ENCODE peak calls at places on chromosomes 5 and 9, in seven cellular contexts. V is A549; G is naive thymus-derived CD8-positive, alpha-beta T cell; Q is NCI-H1694 treated with DMSO at 0.1 percent for 48 hours; J is myocyte; K is mesendoderm; N is EH. M is an unnamed sample.

GRCh38 chr9:103287361-103287760 is 292.2 kb downstream of the CYLC2 start:
- DNase-seq in Q (no peak), N (no peak), J (no peak), G (no peak), K (no peak), V (no peak), M (no peak)

GRCh38 chr5:154461531-154461930 is 15.7 kb downstream of the SAP30L start:
- DNase-seq in G (no peak), K (peak; percentile 85), N (no peak), Q (no peak), V (no peak), J (no peak), M (peak; percentile 20)

GRCh38 chr9:14993061-14993800 is 83.0 kb upstream of the FREM1 start:
- DNase-seq in V (peak; percentile 33), K (peak; percentile 96), Q (peak; percentile 87), J (peak; percentile 1), N (peak; percentile 83), G (peak; percentile 24), M (peak; percentile 80)

GRCh38 chr9:128282500-128282899 is 6.4 kb downstream of the SWI5 start:
- DNase-seq in N (peak; percentile 79), V (no peak), K (no peak), J (no peak), Q (no peak), G (no peak), M (no peak)

GRCh38 chr5:116498478-116498877 is 76.1 kb downstream of the SEMA6A start:
- DNase-seq in Q (no peak), N (no peak), V (no peak), G (no peak), K (no peak), J (no peak), M (no peak)

GRCh38 chr5:140882591-140882899 is 621 bp downstream of the PCDHA13 start:
- DNase-seq in K (peak; percentile 77), V (peak; percentile 38), N (no peak), G (no peak), J (peak; percentile 0), Q (no peak), M (no peak)

GRCh38 chr5:137486707-137487106 is 12.4 kb downstream of the SPOCK1 start:
- DNase-seq in K (no peak), V (no peak), J (peak; percentile 29), Q (no peak), G (no peak), N (peak; percentile 74), M (no peak)

GRCh38 chr5:130868186-130868821 is 296.8 kb downstream of the HINT1 start:
- DNase-seq in J (no peak), Q (no peak), V (no peak), K (peak; percentile 74), G (no peak), N (peak; percentile 41), M (no peak)

GRCh38 chr9:136808075-136808780 is 480 bp downstream of the RABL6 start:
- DNase-seq in N (peak; percentile 17), Q (no peak), V (no peak), K (no peak), G (peak; percentile 43), J (no peak), M (no peak)

GRCh38 chr9:13860019-13860418 is 453.9 kb downstream of the NFIB start:
- DNase-seq in K (no peak), Q (no peak), N (no peak), J (no peak), V (no peak), G (no peak), M (no peak)

GRCh38 chr5:167877319-167877718 is 414.1 kb upstream of the WWC1 start:
- DNase-seq in V (no peak), N (no peak), G (no peak), Q (no peak), K (no peak), J (no peak), M (no peak)

GRCh38 chr5:4048398-4048797 is 452.8 kb downstream of the IRX1 start:
- DNase-seq in Q (no peak), V (no peak), J (no peak), G (no peak), N (no peak), K (no peak), M (no peak)

GRCh38 chr9:132181796-132182521 is 20.1 kb downstream of the NTNG2 start:
- DNase-seq in J (peak; percentile 26), G (no peak), N (no peak), K (no peak), Q (peak; percentile 50), V (no peak), M (no peak)

GRCh38 chr5:57327934-57328333 is 154.1 kb downstream of the GPBP1 start:
- DNase-seq in K (peak; percentile 30), J (no peak), N (no peak), Q (no peak), G (no peak), V (no peak), M (no peak)

GRCh38 chr9:136557036-136557435 is 11.2 kb upstream of the NOTCH1 start:
- DNase-seq in V (no peak), G (no peak), Q (no peak), J (no peak), K (no peak), N (no peak), M (no peak)

GRCh38 chr5:57304931-57305330 is 131.1 kb downstream of the GPBP1 start:
- DNase-seq in G (no peak), N (no peak), Q (no peak), V (no peak), K (no peak), J (no peak), M (no peak)

GRCh38 chr9:86892576-86892975 is 54.7 kb downstream of the GAS1 start:
- DNase-seq in V (no peak), K (peak; percentile 69), G (no peak), Q (no peak), N (peak; percentile 48), J (peak; percentile 16), M (no peak)

GRCh38 chr5:72817076-72817476 is 615 bp downstream of the TNPO1 start:
- DNase-seq in N (peak; percentile 66), K (no peak), G (peak; percentile 12), V (peak; percentile 22), J (peak; percentile 89), Q (no peak), M (no peak)

GRCh38 chr9:33447404-33448158 is at the start of gene AQP3:
- DNase-seq in V (peak; percentile 80), Q (peak; percentile 75), K (peak; percentile 89), N (peak; percentile 46), G (peak; percentile 61), J (peak; percentile 84), M (peak; percentile 45)

GRCh38 chr5:130541617-130542221 is 623.3 kb downstream of the HINT1 start:
- DNase-seq in V (no peak), K (no peak), Q (no peak), J (peak; percentile 47), N (peak; percentile 60), G (no peak), M (no peak)

GRCh38 chr9:4769321-4770080 is 23.2 kb upstream of the RCL1 start:
- DNase-seq in Q (no peak), K (no peak), J (no peak), V (no peak), N (peak; percentile 39), G (no peak), M (no peak)

GRCh38 chr5:93055971-93056370 is 525.0 kb downstream of the NR2F1-AS1 start:
- DNase-seq in J (no peak), V (no peak), Q (no peak), G (no peak), N (no peak), K (no peak), M (no peak)

GRCh38 chr5:80920333-80920732 is 39.8 kb upstream of the RASGRF2 start:
- DNase-seq in J (no peak), N (no peak), K (no peak), Q (no peak), V (no peak), G (no peak), M (no peak)

GRCh38 chr9:92033991-92034390 is 81.2 kb downstream of the SPTLC1 start:
- DNase-seq in N (no peak), J (no peak), V (no peak), G (no peak), Q (no peak), K (no peak), M (no peak)

GRCh38 chr5:140214831-140215230 is 39.8 kb downstream of the CYSTM1 start:
- DNase-seq in V (no peak), N (peak; percentile 66), G (no peak), K (no peak), J (peak; percentile 98), Q (no peak), M (no peak)

GRCh38 chr5:54632131-54632551 is 114.6 kb downstream of the SNX18 start:
- DNase-seq in Q (no peak), N (no peak), G (no peak), K (no peak), J (no peak), V (no peak), M (no peak)

GRCh38 chr9:105054488-105054887 is 126.5 kb upstream of the ABCA1 start:
- DNase-seq in N (peak; percentile 95), Q (no peak), G (no peak), V (no peak), K (peak; percentile 62), J (peak; percentile 52), M (no peak)

M was measured in DMS 273 treated with DMSO at 0.1 percent for 48 hours.